ENCODE peak calls at places on chromosomes 2 and 18, in nine cellular contexts. W, G, N, C, E, Z, P, I and Q are unnamed samples.

GRCh38 chr18:8933714-8934284 is 168.7 kb upstream of the NDUFV2 start:
- DNase-seq in W (no peak), G (no peak), N (no peak), C (no peak), E (no peak), Z (no peak), P (no peak), I (no peak), Q (no peak)

GRCh38 chr2:140658766-140659165 is 1472.0 kb downstream of the LRP1B start:
- DNase-seq in W (no peak), G (no peak), N (no peak), C (peak), E (no peak), Z (no peak), P (no peak), I (no peak), Q (no peak)

GRCh38 chr2:72883356-72883962 is 3.7 kb upstream of the SPR start:
- DNase-seq in W (no peak), G (peak), N (no peak), C (no peak), E (no peak), Z (peak), P (peak), I (no peak), Q (no peak)

GRCh38 chr18:76977108-76977621 is 154.8 kb downstream of the ZNF236 start:
- DNase-seq in W (no peak), G (no peak), N (no peak), C (no peak), E (no peak), Z (no peak), P (no peak), I (no peak), Q (no peak)

GRCh38 chr18:79982736-79983135 is 5.6 kb downstream of the TXNL4A start:
- DNase-seq in W (no peak), G (peak), N (no peak), C (no peak), E (no peak), Z (no peak), P (peak), I (no peak), Q (no peak)

GRCh38 chr2:74199871-74200305 is 1.5 kb downstream of the MTHFD2 start:
- DNase-seq in W (no peak), G (no peak), N (no peak), C (no peak), E (no peak), Z (no peak), P (peak), I (no peak), Q (no peak)

GRCh38 chr18:39313992-39314391 is 1748.4 kb upstream of the CELF4 start:
- DNase-seq in W (no peak), G (no peak), N (no peak), C (no peak), E (no peak), Z (no peak), P (no peak), I (no peak), Q (no peak)

GRCh38 chr2:20205915-20206524 is 18.9 kb downstream of the SDC1 start:
- DNase-seq in W (no peak), G (no peak), N (no peak), C (no peak), E (no peak), Z (no peak), P (peak), I (no peak), Q (no peak)

GRCh38 chr2:286774-287392 is 1.0 kb downstream of the ALKAL2 start:
- DNase-seq in W (no peak), G (no peak), N (no peak), C (no peak), E (no peak), Z (no peak), P (peak), I (no peak), Q (no peak)

GRCh38 chr2:130241041-130241707 is 42.9 kb upstream of the TUBA3E start:
- DNase-seq in W (peak), G (no peak), N (no peak), C (peak), E (no peak), Z (peak), P (peak), I (no peak), Q (no peak)

GRCh38 chr2:239598011-239598731 is 197.4 kb upstream of the HDAC4 start:
- DNase-seq in W (no peak), G (no peak), N (no peak), C (no peak), E (no peak), Z (no peak), P (no peak), I (no peak), Q (no peak)

GRCh38 chr2:228181098-228182019 is at the start of gene SPHKAP:
- DNase-seq in W (no peak), G (no peak), N (no peak), C (no peak), E (no peak), Z (no peak), P (no peak), I (no peak), Q (no peak)

GRCh38 chr18:69916412-69916811 is 31.3 kb downstream of the CD226 start:
- DNase-seq in W (peak), G (no peak), N (no peak), C (no peak), E (no peak), Z (no peak), P (no peak), I (no peak), Q (no peak)

GRCh38 chr2:233453111-233453915 is 99.0 kb downstream of the DGKD start:
- DNase-seq in W (no peak), G (no peak), N (no peak), C (no peak), E (no peak), Z (no peak), P (no peak), I (no peak), Q (no peak)

GRCh38 chr2:217270089-217270800 is 410.4 kb upstream of the TNP1 start:
- DNase-seq in W (no peak), G (no peak), N (no peak), C (no peak), E (no peak), Z (no peak), P (no peak), I (no peak), Q (no peak)

GRCh38 chr2:66960161-66960560 is 437.0 kb upstream of the ETAA1 start:
- DNase-seq in W (no peak), G (no peak), N (no peak), C (no peak), E (no peak), Z (no peak), P (no peak), I (no peak), Q (no peak)

GRCh38 chr2:74849228-74849892 is 15.4 kb downstream of the HK2 start:
- DNase-seq in W (no peak), G (peak), N (no peak), C (no peak), E (no peak), Z (no peak), P (peak), I (peak), Q (no peak)

GRCh38 chr18:76209597-76209996 is 285.4 kb downstream of the ZNF516 start:
- DNase-seq in W (peak), G (no peak), N (no peak), C (no peak), E (no peak), Z (no peak), P (no peak), I (no peak), Q (no peak)

GRCh38 chr2:215799194-215799593 is 214.2 kb downstream of the MREG start:
- DNase-seq in W (no peak), G (no peak), N (no peak), C (no peak), E (no peak), Z (no peak), P (peak), I (no peak), Q (no peak)

GRCh38 chr2:47558116-47559078 is 155.4 kb downstream of the MSH2 start:
- DNase-seq in W (no peak), G (no peak), N (no peak), C (no peak), E (no peak), Z (no peak), P (no peak), I (no peak), Q (no peak)

GRCh38 chr2:163604941-163605555 is 130.8 kb downstream of the FIGN start:
- DNase-seq in W (no peak), G (no peak), N (no peak), C (peak), E (no peak), Z (peak), P (no peak), I (no peak), Q (no peak)

GRCh38 chr2:129092871-129093385 is 774.3 kb upstream of the HS6ST1 start:
- DNase-seq in W (no peak), G (no peak), N (no peak), C (no peak), E (no peak), Z (no peak), P (no peak), I (no peak), Q (no peak)

GRCh38 chr2:85131116-85131515 is 2.1 kb upstream of the TCF7L1 start:
- DNase-seq in W (no peak), G (no peak), N (no peak), C (no peak), E (no peak), Z (no peak), P (peak), I (no peak), Q (no peak)

GRCh38 chr2:108279468-108279867 is 9.2 kb upstream of the SULT1C2 start:
- DNase-seq in W (no peak), G (no peak), N (no peak), C (no peak), E (no peak), Z (no peak), P (no peak), I (no peak), Q (no peak)

GRCh38 chr2:141534671-141535359 is 596.0 kb downstream of the LRP1B start:
- DNase-seq in W (no peak), G (no peak), N (no peak), C (no peak), E (no peak), Z (no peak), P (no peak), I (no peak), Q (no peak)

GRCh38 chr2:227728035-227728434 is at the start of gene SCYGR7:
- DNase-seq in W (no peak), G (no peak), N (no peak), C (no peak), E (no peak), Z (no peak), P (no peak), I (no peak), Q (no peak)

GRCh38 chr2:74516650-74517049 is 2.4 kb downstream of the TLX2 start:
- DNase-seq in W (no peak), G (no peak), N (no peak), C (no peak), E (no peak), Z (no peak), P (no peak), I (no peak), Q (no peak)

GRCh38 chr18:46310675-46311345 is 206.6 kb downstream of the HAUS1 start:
- DNase-seq in W (no peak), G (no peak), N (no peak), C (no peak), E (no peak), Z (no peak), P (no peak), I (no peak), Q (no peak)

GRCh38 chr2:206642075-206643025 is at the start of gene FAM237A:
- DNase-seq in W (peak), G (peak), N (no peak), C (peak), E (no peak), Z (peak), P (peak), I (no peak), Q (no peak)

GRCh38 chr2:143939976-143940375 is 579.9 kb downstream of the ZEB2 start:
- DNase-seq in W (no peak), G (no peak), N (no peak), C (no peak), E (no peak), Z (no peak), P (no peak), I (no peak), Q (no peak)

GRCh38 chr2:73859721-73860586 is 31.2 kb downstream of the STAMBP start:
- DNase-seq in W (peak), G (peak), N (peak), C (peak), E (no peak), Z (peak), P (peak), I (no peak), Q (no peak)

GRCh38 chr2:239603411-239604356 is 202.9 kb upstream of the HDAC4 start:
- DNase-seq in W (no peak), G (no peak), N (no peak), C (no peak), E (no peak), Z (no peak), P (no peak), I (no peak), Q (no peak)

GRCh38 chr2:23386422-23387220 is 1.6 kb downstream of the KLHL29 start:
- DNase-seq in W (no peak), G (peak), N (no peak), C (no peak), E (peak), Z (no peak), P (peak), I (no peak), Q (no peak)

GRCh38 chr2:214019973-214020345 is 390.9 kb upstream of the VWC2L start:
- DNase-seq in W (no peak), G (no peak), N (no peak), C (no peak), E (no peak), Z (no peak), P (no peak), I (no peak), Q (no peak)